ENCODE peak calls at places on chromosomes 5 and 9, in nine cellular contexts. J is adrenal gland; N is GM23248; Q is stimulated activated CD4-positive, alpha-beta T cell treated with anti-CD3 and anti-CD28 coated beads, Interleukin-2, amount 100 ng/mL, for 48 hours; T is mucosa of gallbladder; V is activated naive CD4-positive, alpha-beta T cell treated with anti-CD3 and anti-CD28 coated beads for 36 hours; P is ELF-1; Y is EH; W is cerebellar cortex. M is an unnamed sample.

GRCh38 chr5:1078851-1079250 is 33.0 kb downstream of the SLC12A7 start:
- DNase-seq in Q (no peak), N (no peak), Y (no peak), W (no peak), P (no peak), V (no peak), J (no peak), T (no peak), M (no peak)

GRCh38 chr5:65133473-65134110 is 348.1 kb downstream of the ADAMTS6 start:
- DNase-seq in Y (peak; percentile 56), J (no peak), W (peak; percentile 26), N (peak; percentile 24), V (no peak), P (no peak), Q (no peak), T (no peak), M (no peak)

GRCh38 chr9:23821400-23822181 is 4.4 kb downstream of the ELAVL2 start:
- DNase-seq in N (peak; percentile 27), Q (no peak), J (peak; percentile 42), T (no peak), W (no peak), P (peak; percentile 28), Y (no peak), V (no peak), M (peak; percentile 74)

GRCh38 chr9:127566351-127567001 is 45.6 kb upstream of the STXBP1 start:
- DNase-seq in N (peak; percentile 63), W (no peak), Q (no peak), T (no peak), V (no peak), P (peak; percentile 58), Y (no peak), J (no peak), M (peak; percentile 80)

GRCh38 chr5:106414342-106414741 is 1256.4 kb downstream of the EFNA5 start:
- DNase-seq in Q (no peak), W (no peak), P (no peak), T (no peak), Y (no peak), N (no peak), V (no peak), J (no peak), M (no peak)

GRCh38 chr5:78699565-78700143 is 51.1 kb upstream of the LHFPL2 start:
- DNase-seq in P (peak; percentile 63), V (no peak), Y (peak; percentile 95), Q (no peak), J (no peak), W (no peak), T (no peak), N (peak; percentile 98), M (peak; percentile 69)

GRCh38 chr5:75044406-75044805 is 8.0 kb downstream of the GCNT4 start:
- DNase-seq in N (peak; percentile 66), Y (no peak), T (peak; percentile 73), P (no peak), V (no peak), Q (no peak), J (peak; percentile 88), W (no peak), M (no peak)

GRCh38 chr5:119275873-119276214 is 80.0 kb upstream of the TNFAIP8 start:
- DNase-seq in Y (no peak), W (no peak), V (peak; percentile 68), P (no peak), Q (no peak), N (no peak), T (no peak), J (no peak), M (no peak)

GRCh38 chr5:158621381-158621780 is 478.3 kb downstream of the EBF1 start:
- DNase-seq in Y (no peak), J (no peak), Q (no peak), W (no peak), N (no peak), T (no peak), P (no peak), V (no peak), M (no peak)

GRCh38 chr5:43305948-43306563 is 7.2 kb downstream of the HMGCS1 start:
- DNase-seq in T (no peak), W (peak; percentile 71), V (no peak), N (peak; percentile 78), P (no peak), J (no peak), Y (peak; percentile 69), Q (no peak), M (peak; percentile 47)

GRCh38 chr5:149320791-149321330 is 24.4 kb upstream of the GRPEL2 start:
- DNase-seq in J (peak; percentile 87), V (no peak), Y (peak; percentile 98), P (peak; percentile 89), Q (no peak), T (peak; percentile 94), W (peak; percentile 76), N (peak; percentile 85), M (peak; percentile 91)

GRCh38 chr9:75197521-75197920 is 109.2 kb downstream of the OSTF1 start:
- DNase-seq in Q (no peak), N (peak; percentile 54), Y (peak; percentile 26), P (no peak), W (no peak), V (no peak), J (no peak), T (no peak), M (no peak)

GRCh38 chr5:37071901-37072581 is 177.1 kb downstream of the CPLANE1 start:
- DNase-seq in J (no peak), W (no peak), T (no peak), P (no peak), N (peak; percentile 83), Q (no peak), V (no peak), Y (peak; percentile 92), M (peak; percentile 44)

GRCh38 chr9:76338418-76338817 is 55.8 kb downstream of the RFK start:
- DNase-seq in P (no peak), Q (no peak), N (no peak), V (no peak), W (no peak), T (no peak), Y (no peak), J (no peak), M (no peak)